ENCODE peak calls at places on chromosomes 12 and 14, in five cellular contexts. Y is H9, R is neuronal stem cell, N is H1, L is trophoblast cell. E is an unnamed sample.

GRCh38 chr14:95258156-95258555 is 61.6 kb downstream of the CLMN start:
- DNase-seq in L (no peak), Y (no peak), N (no peak), R (no peak), E (no peak)

GRCh38 chr12:116443706-116444589 is 115.2 kb upstream of the MAP1LC3B2 start:
- DNase-seq in L (no peak), Y (no peak), N (no peak), R (no peak), E (no peak)

GRCh38 chr12:131115766-131116165 is 162.1 kb downstream of the ADGRD1 start:
- DNase-seq in Y (no peak), L (no peak), N (no peak), R (no peak), E (no peak)

GRCh38 chr12:104953323-104953722 is 4.8 kb downstream of the SLC41A2 start:
- DNase-seq in L (peak; percentile 76), N (no peak), R (no peak), Y (no peak), E (no peak)

GRCh38 chr12:70082997-70083676 is 160.1 kb upstream of the CNOT2 start:
- DNase-seq in N (no peak), Y (no peak), L (no peak), R (no peak), E (no peak)

GRCh38 chr12:124379938-124380754 is 85.3 kb downstream of the RFLNA start:
- DNase-seq in L (no peak), Y (no peak), N (no peak), R (no peak), E (peak; percentile 89)

GRCh38 chr14:101174980-101175606 is 271.6 kb upstream of the RTL1 start:
- DNase-seq in R (no peak), Y (no peak), L (no peak), N (no peak), E (no peak)

GRCh38 chr14:27672047-27672446 is 1074.2 kb upstream of the NOVA1 start:
- DNase-seq in R (no peak), L (no peak), Y (no peak), N (no peak), E (peak; percentile 65)

GRCh38 chr12:28766398-28766797 is 382.7 kb upstream of the FAR2 start:
- DNase-seq in R (no peak), Y (no peak), N (no peak), L (no peak), E (no peak)

GRCh38 chr12:27524839-27525238 is 833 bp downstream of the PPFIBP1 start:
- DNase-seq in N (no peak), Y (no peak), L (peak; percentile 13), R (no peak), E (peak; percentile 65)

GRCh38 chr14:72615511-72616121 is 278.3 kb downstream of the DPF3 start:
- DNase-seq in N (peak; percentile 33), R (no peak), Y (no peak), L (peak; percentile 48), E (peak; percentile 43)

GRCh38 chr12:9115731-9116689 is at the start of gene A2M:
- DNase-seq in R (no peak), Y (no peak), L (no peak), N (no peak), E (peak; percentile 80)

GRCh38 chr14:92610849-92611271 is 97.3 kb downstream of the RIN3 start:
- DNase-seq in N (no peak), L (no peak), R (no peak), Y (no peak), E (no peak)

GRCh38 chr12:83802011-83802410 is 1110.6 kb downstream of the SLC6A15 start:
- DNase-seq in N (no peak), L (no peak), Y (no peak), R (no peak), E (no peak)

GRCh38 chr12:64665506-64665905 is 55.2 kb downstream of the RASSF3 start:
- DNase-seq in L (no peak), N (peak; percentile 62), Y (peak; percentile 61), R (no peak), E (peak; percentile 70)

GRCh38 chr12:34404377-34405285 is 382.3 kb downstream of the ALG10 start:
- DNase-seq in Y (peak; percentile 15), R (no peak), L (no peak), N (peak; percentile 2), E (no peak)

GRCh38 chr12:119446459-119446858 is 111.9 kb downstream of the CCDC60 start:
- DNase-seq in R (no peak), Y (no peak), N (no peak), L (no peak), E (no peak)

GRCh38 chr12:24596768-24597388 is 352.0 kb downstream of the BCAT1 start:
- DNase-seq in Y (no peak), R (peak; percentile 15), N (no peak), L (no peak), E (peak; percentile 61)

GRCh38 chr12:58750484-58750883 is 169.8 kb downstream of the LRIG3 start:
- DNase-seq in Y (no peak), L (no peak), N (no peak), R (no peak), E (peak; percentile 90)

GRCh38 chr12:1974812-1975211 is 29.4 kb downstream of the DCP1B start:
- DNase-seq in Y (no peak), N (no peak), R (no peak), L (no peak), E (no peak)

GRCh38 chr12:115223322-115223721 is 539.3 kb upstream of the TBX3 start:
- DNase-seq in L (no peak), N (no peak), R (no peak), Y (no peak), E (peak; percentile 53)

GRCh38 chr12:12686925-12687324 is 9.1 kb downstream of the GPR19 start:
- DNase-seq in Y (no peak), N (no peak), R (no peak), L (no peak), E (no peak)
- H2BK120ac ChIP-seq in Y (no peak overlapping the region), N (no peak overlapping the region), R (no peak overlapping the region), L (no peak overlapping the region), E (no peak overlapping the region)

DNA sequence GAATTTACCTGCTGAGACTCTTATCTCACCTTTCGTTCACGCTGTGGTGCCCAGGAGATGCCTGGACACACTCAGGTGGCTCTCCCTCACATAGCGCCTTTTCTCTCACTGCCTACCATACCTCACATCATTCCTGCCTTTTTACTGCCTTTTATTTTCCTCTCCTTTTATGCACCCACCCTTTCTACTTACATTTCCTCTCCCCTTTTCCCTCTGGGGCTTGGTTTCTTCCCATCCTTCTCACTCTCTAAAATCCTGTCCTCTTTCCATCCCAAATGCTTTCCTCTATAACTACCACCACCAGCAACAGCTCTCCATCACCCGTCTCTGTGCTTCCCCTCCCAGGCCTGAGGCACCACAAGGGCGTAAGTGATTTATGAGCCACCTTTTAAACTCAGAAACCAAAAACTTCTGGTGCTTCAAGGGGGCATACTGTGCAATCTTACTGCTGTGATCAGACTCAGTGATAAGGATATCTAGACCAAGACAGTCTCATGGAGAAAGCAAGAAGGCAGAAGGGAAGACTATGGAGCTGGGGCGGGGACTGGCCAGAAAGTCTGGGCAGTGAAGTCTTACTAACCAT is 32.7 kb upstream of the SMUG1 start:
- DNase-seq in L (no peak), N (no peak), Y (no peak), R (no peak), E (no peak)
- H3K18ac ChIP-seq in L (no peak overlapping the region), N (no peak overlapping the region), Y (no peak overlapping the region), R (no peak overlapping the region), E (no peak overlapping the region)

DNA sequence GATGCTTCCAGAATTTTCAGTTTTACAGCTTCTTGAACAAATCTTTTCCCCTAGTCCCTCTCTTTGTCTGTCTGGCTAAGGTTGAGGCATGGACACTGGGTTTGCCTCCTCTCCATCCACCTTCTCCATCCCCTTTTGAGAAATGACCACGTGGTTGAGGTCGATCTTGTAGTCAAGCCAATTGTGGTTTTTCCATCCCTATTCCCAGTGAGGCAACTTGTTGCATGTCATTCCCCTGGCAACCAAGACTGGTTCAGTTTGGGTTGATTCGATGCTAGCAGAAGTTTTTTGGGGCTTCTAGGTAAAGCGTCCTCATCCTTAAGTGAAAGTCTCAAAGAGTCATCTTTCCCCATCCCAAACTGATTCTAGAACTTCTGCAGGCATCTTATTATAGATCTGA is 300.8 kb downstream of the APAF1 start:
- DNase-seq in R (no peak), L (no peak), N (no peak), Y (no peak), E (no peak)
- H2BK12ac ChIP-seq in R (no peak overlapping the region), L (no peak overlapping the region), N (no peak overlapping the region), Y (no peak overlapping the region), E (no peak overlapping the region)

GRCh38 chr12:51590347-51591019 is 550 bp upstream of the SCN8A start:
- DNase-seq in Y (no peak), N (peak; percentile 91), L (peak; percentile 41), R (peak; percentile 92), E (peak; percentile 74)
- H2BK120ac ChIP-seq in Y (no peak overlapping the region), N (no peak overlapping the region), L (peak overlapping the region; percentile 5), R (no peak overlapping the region), E (peak overlapping the region; percentile 78)

GRCh38 chr14:41606249-41607118 is at the start of gene LRFN5:
- DNase-seq in L (no peak), Y (peak; percentile 61), R (peak; percentile 54), N (peak; percentile 82), E (peak; percentile 78)
- H3K18ac ChIP-seq in L (peak within 1 kb of the TSS; percentile 63), Y (no peak within 1 kb of the TSS), R (peak within 1 kb of the TSS; percentile 92), N (peak within 1 kb of the TSS; percentile 89), E (peak within 1 kb of the TSS; percentile 72)

GRCh38 chr14:76040704-76041103 is 55.1 kb downstream of the IFT43 start:
- DNase-seq in Y (no peak), R (no peak), N (no peak), L (no peak), E (no peak)
- H2BK12ac ChIP-seq in Y (no peak overlapping the region), R (no peak overlapping the region), N (no peak overlapping the region), L (no peak overlapping the region), E (no peak overlapping the region)

GRCh38 chr12:110936367-110937103 is 16.2 kb upstream of the MYL2 start:
- DNase-seq in R (no peak), L (no peak), Y (peak; percentile 85), N (peak; percentile 75), E (no peak)

GRCh38 chr12:110932048-110932447 is 11.7 kb upstream of the MYL2 start:
- DNase-seq in N (peak; percentile 63), R (no peak), Y (peak; percentile 62), L (peak; percentile 18), E (no peak)

GRCh38 chr12:110935588-110935987 is 15.2 kb upstream of the MYL2 start:
- DNase-seq in L (peak; percentile 20), Y (peak; percentile 9), R (no peak), N (peak; percentile 8), E (no peak)

GRCh38 chr12:110933326-110933974 is 13.1 kb upstream of the MYL2 start:
- DNase-seq in L (no peak), N (peak; percentile 38), R (no peak), Y (peak; percentile 27), E (no peak)

GRCh38 chr12:110934093-110934852 is 13.9 kb upstream of the MYL2 start:
- DNase-seq in Y (peak; percentile 82), R (no peak), L (peak; percentile 72), N (peak; percentile 46), E (no peak)
- H2BK120ac ChIP-seq in Y (no peak overlapping the region), R (no peak overlapping the region), L (peak overlapping the region; percentile 78), N (peak overlapping the region; percentile 89), E (no peak overlapping the region)

DNA sequence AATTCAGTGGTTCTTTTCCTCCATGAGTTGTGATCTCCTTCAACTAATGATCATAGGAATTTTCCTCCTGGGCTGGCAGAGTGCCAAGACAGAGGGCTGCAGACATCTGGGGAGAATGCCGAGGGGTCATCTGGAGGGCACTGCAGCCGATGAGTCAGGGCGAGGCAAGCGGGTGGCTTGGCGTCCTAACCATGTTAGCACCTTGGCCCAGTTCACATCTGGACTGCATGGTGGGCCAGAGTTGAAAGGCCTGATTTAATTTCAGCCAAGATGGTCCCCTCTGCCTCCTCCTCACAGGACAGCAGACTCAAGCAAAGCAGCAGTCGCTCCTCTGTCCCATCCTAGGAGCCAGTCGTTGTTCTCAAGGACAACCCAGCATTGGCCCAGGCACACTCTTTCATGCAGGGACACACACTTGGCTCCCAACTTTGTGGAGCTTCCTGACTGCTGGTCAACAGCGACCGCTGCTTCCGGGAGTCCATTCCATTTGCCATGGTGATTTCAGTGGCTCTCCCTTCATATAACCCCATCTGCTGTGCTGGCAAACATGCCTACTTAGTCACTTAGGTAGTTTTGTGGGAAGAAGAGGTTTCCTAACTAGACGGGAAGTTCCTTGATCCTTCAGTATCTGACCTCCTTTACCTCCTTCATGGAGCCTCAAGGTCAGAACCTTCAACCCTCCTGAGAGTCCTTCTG is 161.8 kb downstream of the TTC8 start:
- DNase-seq in R (no peak), L (no peak), Y (no peak), N (no peak), E (peak; percentile 65)
- H3K18ac ChIP-seq in R (no peak overlapping the region), L (no peak overlapping the region), Y (no peak overlapping the region), N (no peak overlapping the region), E (no peak overlapping the region)